ENCODE peak calls at places on chromosome 22, in ten cellular contexts. One of them, this sample, is unnamed.

GRCh38 chr22:45781941-45782340 is 110.3 kb downstream of the ATXN10 start:
- DNase-seq in upper lobe of right lung: no peak
- DNase-seq in H54: no peak
- DNase-seq in colonic mucosa: no peak
- DNase-seq in T-cell: no peak
- DNase-seq in substantia nigra: no peak
- DNase-seq in fibroblast of pulmonary artery: no peak
- DNase-seq in activated CD8-positive, alpha-beta memory T cell treated with anti-CD3 and anti-CD28 coated beads, Interleukin-2, amount 50 U/mL, for 48 hours: no peak
- DNase-seq in cardiac muscle cell: no peak
- DNase-seq in NCI-H1105 treated with DMSO at 0.1 percent for 48 hours: no peak
- DNase-seq in this sample: no peak

GRCh38 chr22:23287136-23288095 is 107.1 kb downstream of the BCR start:
- DNase-seq in upper lobe of right lung: no peak
- DNase-seq in H54: no peak
- DNase-seq in colonic mucosa: no peak
- DNase-seq in T-cell: no peak
- DNase-seq in substantia nigra: no peak
- DNase-seq in fibroblast of pulmonary artery: no peak
- DNase-seq in activated CD8-positive, alpha-beta memory T cell treated with anti-CD3 and anti-CD28 coated beads, Interleukin-2, amount 50 U/mL, for 48 hours: no peak
- DNase-seq in cardiac muscle cell: no peak
- DNase-seq in NCI-H1105 treated with DMSO at 0.1 percent for 48 hours: no peak
- DNase-seq in this sample: no peak

GRCh38 chr22:30969532-30970355 is 679 bp downstream of the TUG1 start:
- DNase-seq in upper lobe of right lung: no peak
- DNase-seq in H54: no peak
- DNase-seq in colonic mucosa: peak
- DNase-seq in T-cell: peak
- DNase-seq in substantia nigra: no peak
- DNase-seq in fibroblast of pulmonary artery: peak
- DNase-seq in activated CD8-positive, alpha-beta memory T cell treated with anti-CD3 and anti-CD28 coated beads, Interleukin-2, amount 50 U/mL, for 48 hours: no peak
- DNase-seq in cardiac muscle cell: no peak
- DNase-seq in NCI-H1105 treated with DMSO at 0.1 percent for 48 hours: no peak
- DNase-seq in this sample: peak

GRCh38 chr22:46984751-46985506 is 222.5 kb downstream of the TBC1D22A start:
- DNase-seq in upper lobe of right lung: no peak
- DNase-seq in H54: peak
- DNase-seq in colonic mucosa: no peak
- DNase-seq in T-cell: no peak
- DNase-seq in substantia nigra: no peak
- DNase-seq in fibroblast of pulmonary artery: peak
- DNase-seq in activated CD8-positive, alpha-beta memory T cell treated with anti-CD3 and anti-CD28 coated beads, Interleukin-2, amount 50 U/mL, for 48 hours: no peak
- DNase-seq in cardiac muscle cell: no peak
- DNase-seq in NCI-H1105 treated with DMSO at 0.1 percent for 48 hours: no peak
- DNase-seq in this sample: peak

GRCh38 chr22:38214248-38215056 is 12.7 kb downstream of the MAFF start:
- DNase-seq in upper lobe of right lung: peak
- DNase-seq in H54: no peak
- DNase-seq in colonic mucosa: peak
- DNase-seq in T-cell: peak
- DNase-seq in substantia nigra: peak
- DNase-seq in fibroblast of pulmonary artery: peak
- DNase-seq in activated CD8-positive, alpha-beta memory T cell treated with anti-CD3 and anti-CD28 coated beads, Interleukin-2, amount 50 U/mL, for 48 hours: peak
- DNase-seq in cardiac muscle cell: peak
- DNase-seq in NCI-H1105 treated with DMSO at 0.1 percent for 48 hours: no peak
- DNase-seq in this sample: no peak

GRCh38 chr22:35802885-35803284 is 85.2 kb downstream of the APOL5 start:
- DNase-seq in upper lobe of right lung: no peak
- DNase-seq in H54: no peak
- DNase-seq in colonic mucosa: no peak
- DNase-seq in T-cell: no peak
- DNase-seq in substantia nigra: no peak
- DNase-seq in fibroblast of pulmonary artery: no peak
- DNase-seq in activated CD8-positive, alpha-beta memory T cell treated with anti-CD3 and anti-CD28 coated beads, Interleukin-2, amount 50 U/mL, for 48 hours: no peak
- DNase-seq in cardiac muscle cell: no peak
- DNase-seq in NCI-H1105 treated with DMSO at 0.1 percent for 48 hours: no peak
- DNase-seq in this sample: no peak

GRCh38 chr22:44893731-44894080 is 116.1 kb downstream of the PHF21B start:
- DNase-seq in upper lobe of right lung: no peak
- DNase-seq in H54: no peak
- DNase-seq in colonic mucosa: no peak
- DNase-seq in T-cell: no peak
- DNase-seq in substantia nigra: no peak
- DNase-seq in fibroblast of pulmonary artery: no peak
- DNase-seq in activated CD8-positive, alpha-beta memory T cell treated with anti-CD3 and anti-CD28 coated beads, Interleukin-2, amount 50 U/mL, for 48 hours: peak
- DNase-seq in cardiac muscle cell: no peak
- DNase-seq in NCI-H1105 treated with DMSO at 0.1 percent for 48 hours: no peak
- DNase-seq in this sample: no peak

GRCh38 chr22:30841264-30841663 is 127.3 kb downstream of the MORC2 start:
- DNase-seq in upper lobe of right lung: no peak
- DNase-seq in H54: no peak
- DNase-seq in colonic mucosa: no peak
- DNase-seq in T-cell: no peak
- DNase-seq in substantia nigra: no peak
- DNase-seq in fibroblast of pulmonary artery: peak
- DNase-seq in activated CD8-positive, alpha-beta memory T cell treated with anti-CD3 and anti-CD28 coated beads, Interleukin-2, amount 50 U/mL, for 48 hours: no peak
- DNase-seq in cardiac muscle cell: no peak
- DNase-seq in NCI-H1105 treated with DMSO at 0.1 percent for 48 hours: peak
- DNase-seq in this sample: no peak

GRCh38 chr22:47376322-47376700 is 613.9 kb downstream of the TBC1D22A start:
- DNase-seq in upper lobe of right lung: peak
- DNase-seq in H54: no peak
- DNase-seq in colonic mucosa: no peak
- DNase-seq in T-cell: no peak
- DNase-seq in substantia nigra: no peak
- DNase-seq in fibroblast of pulmonary artery: no peak
- DNase-seq in activated CD8-positive, alpha-beta memory T cell treated with anti-CD3 and anti-CD28 coated beads, Interleukin-2, amount 50 U/mL, for 48 hours: no peak
- DNase-seq in cardiac muscle cell: no peak
- DNase-seq in NCI-H1105 treated with DMSO at 0.1 percent for 48 hours: no peak
- DNase-seq in this sample: no peak

GRCh38 chr22:23913306-23913660 is 19.1 kb downstream of the MIF start:
- DNase-seq in upper lobe of right lung: no peak
- DNase-seq in H54: no peak
- DNase-seq in colonic mucosa: no peak
- DNase-seq in T-cell: no peak
- DNase-seq in substantia nigra: no peak
- DNase-seq in fibroblast of pulmonary artery: no peak
- DNase-seq in activated CD8-positive, alpha-beta memory T cell treated with anti-CD3 and anti-CD28 coated beads, Interleukin-2, amount 50 U/mL, for 48 hours: no peak
- DNase-seq in cardiac muscle cell: no peak
- DNase-seq in NCI-H1105 treated with DMSO at 0.1 percent for 48 hours: no peak
- DNase-seq in this sample: no peak

GRCh38 chr22:17084554-17085276 is at the start of gene IL17RA:
- DNase-seq in upper lobe of right lung: peak
- DNase-seq in H54: peak
- DNase-seq in colonic mucosa: peak
- DNase-seq in T-cell: peak
- DNase-seq in substantia nigra: peak
- DNase-seq in fibroblast of pulmonary artery: peak
- DNase-seq in activated CD8-positive, alpha-beta memory T cell treated with anti-CD3 and anti-CD28 coated beads, Interleukin-2, amount 50 U/mL, for 48 hours: peak
- DNase-seq in cardiac muscle cell: peak
- DNase-seq in NCI-H1105 treated with DMSO at 0.1 percent for 48 hours: peak
- DNase-seq in this sample: peak

GRCh38 chr22:44085743-44086741 is 61.9 kb downstream of the PARVB start:
- DNase-seq in upper lobe of right lung: peak
- DNase-seq in H54: peak
- DNase-seq in colonic mucosa: peak
- DNase-seq in T-cell: no peak
- DNase-seq in substantia nigra: no peak
- DNase-seq in fibroblast of pulmonary artery: peak
- DNase-seq in activated CD8-positive, alpha-beta memory T cell treated with anti-CD3 and anti-CD28 coated beads, Interleukin-2, amount 50 U/mL, for 48 hours: no peak
- DNase-seq in cardiac muscle cell: peak
- DNase-seq in NCI-H1105 treated with DMSO at 0.1 percent for 48 hours: peak
- DNase-seq in this sample: peak

GRCh38 chr22:40325315-40325714 is 21.0 kb upstream of the ADSL start:
- DNase-seq in upper lobe of right lung: no peak
- DNase-seq in H54: no peak
- DNase-seq in colonic mucosa: no peak
- DNase-seq in T-cell: peak
- DNase-seq in substantia nigra: no peak
- DNase-seq in fibroblast of pulmonary artery: no peak
- DNase-seq in activated CD8-positive, alpha-beta memory T cell treated with anti-CD3 and anti-CD28 coated beads, Interleukin-2, amount 50 U/mL, for 48 hours: peak
- DNase-seq in cardiac muscle cell: no peak
- DNase-seq in NCI-H1105 treated with DMSO at 0.1 percent for 48 hours: no peak
- DNase-seq in this sample: no peak

GRCh38 chr22:17570851-17571631 is 7.7 kb downstream of the SLC25A18 start:
- DNase-seq in upper lobe of right lung: peak
- DNase-seq in H54: peak
- DNase-seq in colonic mucosa: peak
- DNase-seq in T-cell: no peak
- DNase-seq in substantia nigra: peak
- DNase-seq in fibroblast of pulmonary artery: peak
- DNase-seq in activated CD8-positive, alpha-beta memory T cell treated with anti-CD3 and anti-CD28 coated beads, Interleukin-2, amount 50 U/mL, for 48 hours: no peak
- DNase-seq in cardiac muscle cell: peak
- DNase-seq in NCI-H1105 treated with DMSO at 0.1 percent for 48 hours: no peak
- DNase-seq in this sample: no peak

GRCh38 chr22:26416670-26417270 is 12.3 kb upstream of the ASPHD2 start:
- DNase-seq in upper lobe of right lung: no peak
- DNase-seq in H54: peak
- DNase-seq in colonic mucosa: no peak
- DNase-seq in T-cell: no peak
- DNase-seq in substantia nigra: no peak
- DNase-seq in fibroblast of pulmonary artery: peak
- DNase-seq in activated CD8-positive, alpha-beta memory T cell treated with anti-CD3 and anti-CD28 coated beads, Interleukin-2, amount 50 U/mL, for 48 hours: no peak
- DNase-seq in cardiac muscle cell: peak
- DNase-seq in NCI-H1105 treated with DMSO at 0.1 percent for 48 hours: no peak
- DNase-seq in this sample: no peak

GRCh38 chr22:17816649-17817048 is 42.4 kb upstream of the BID start:
- DNase-seq in upper lobe of right lung: no peak
- DNase-seq in H54: no peak
- DNase-seq in colonic mucosa: no peak
- DNase-seq in T-cell: no peak
- DNase-seq in substantia nigra: no peak
- DNase-seq in fibroblast of pulmonary artery: no peak
- DNase-seq in activated CD8-positive, alpha-beta memory T cell treated with anti-CD3 and anti-CD28 coated beads, Interleukin-2, amount 50 U/mL, for 48 hours: no peak
- DNase-seq in cardiac muscle cell: no peak
- DNase-seq in NCI-H1105 treated with DMSO at 0.1 percent for 48 hours: no peak
- DNase-seq in this sample: no peak

GRCh38 chr22:23452231-23453010 is 127.7 kb downstream of the IGLL1 start:
- DNase-seq in upper lobe of right lung: no peak
- DNase-seq in H54: no peak
- DNase-seq in colonic mucosa: no peak
- DNase-seq in T-cell: no peak
- DNase-seq in substantia nigra: no peak
- DNase-seq in fibroblast of pulmonary artery: no peak
- DNase-seq in activated CD8-positive, alpha-beta memory T cell treated with anti-CD3 and anti-CD28 coated beads, Interleukin-2, amount 50 U/mL, for 48 hours: no peak
- DNase-seq in cardiac muscle cell: no peak
- DNase-seq in NCI-H1105 treated with DMSO at 0.1 percent for 48 hours: no peak
- DNase-seq in this sample: no peak

GRCh38 chr22:46027219-46028068 is 50.5 kb upstream of the WNT7B start:
- DNase-seq in upper lobe of right lung: peak
- DNase-seq in H54: no peak
- DNase-seq in colonic mucosa: peak
- DNase-seq in T-cell: no peak
- DNase-seq in substantia nigra: peak
- DNase-seq in fibroblast of pulmonary artery: no peak
- DNase-seq in activated CD8-positive, alpha-beta memory T cell treated with anti-CD3 and anti-CD28 coated beads, Interleukin-2, amount 50 U/mL, for 48 hours: peak
- DNase-seq in cardiac muscle cell: peak
- DNase-seq in NCI-H1105 treated with DMSO at 0.1 percent for 48 hours: no peak
- DNase-seq in this sample: no peak

GRCh38 chr22:34814260-34814659 is 251.7 kb upstream of the ISX start:
- DNase-seq in upper lobe of right lung: no peak
- DNase-seq in H54: no peak
- DNase-seq in colonic mucosa: no peak
- DNase-seq in T-cell: no peak
- DNase-seq in substantia nigra: no peak
- DNase-seq in fibroblast of pulmonary artery: no peak
- DNase-seq in activated CD8-positive, alpha-beta memory T cell treated with anti-CD3 and anti-CD28 coated beads, Interleukin-2, amount 50 U/mL, for 48 hours: no peak
- DNase-seq in cardiac muscle cell: no peak
- DNase-seq in NCI-H1105 treated with DMSO at 0.1 percent for 48 hours: no peak
- DNase-seq in this sample: no peak

GRCh38 chr22:31933816-31934482 is 10.4 kb upstream of the YWHAH start:
- DNase-seq in upper lobe of right lung: peak
- DNase-seq in H54: no peak
- DNase-seq in colonic mucosa: no peak
- DNase-seq in T-cell: no peak
- DNase-seq in substantia nigra: no peak
- DNase-seq in fibroblast of pulmonary artery: no peak
- DNase-seq in activated CD8-positive, alpha-beta memory T cell treated with anti-CD3 and anti-CD28 coated beads, Interleukin-2, amount 50 U/mL, for 48 hours: no peak
- DNase-seq in cardiac muscle cell: no peak
- DNase-seq in NCI-H1105 treated with DMSO at 0.1 percent for 48 hours: no peak
- DNase-seq in this sample: no peak

GRCh38 chr22:44033689-44034088 is 9.6 kb downstream of the PARVB start:
- DNase-seq in upper lobe of right lung: no peak
- DNase-seq in H54: no peak
- DNase-seq in colonic mucosa: no peak
- DNase-seq in T-cell: no peak
- DNase-seq in substantia nigra: no peak
- DNase-seq in fibroblast of pulmonary artery: no peak
- DNase-seq in activated CD8-positive, alpha-beta memory T cell treated with anti-CD3 and anti-CD28 coated beads, Interleukin-2, amount 50 U/mL, for 48 hours: no peak
- DNase-seq in cardiac muscle cell: peak
- DNase-seq in NCI-H1105 treated with DMSO at 0.1 percent for 48 hours: no peak
- DNase-seq in this sample: no peak

GRCh38 chr22:27986459-27986858 is 67.4 kb upstream of the PITPNB start:
- DNase-seq in upper lobe of right lung: no peak
- DNase-seq in H54: no peak
- DNase-seq in colonic mucosa: no peak
- DNase-seq in T-cell: no peak
- DNase-seq in substantia nigra: no peak
- DNase-seq in fibroblast of pulmonary artery: no peak
- DNase-seq in activated CD8-positive, alpha-beta memory T cell treated with anti-CD3 and anti-CD28 coated beads, Interleukin-2, amount 50 U/mL, for 48 hours: no peak
- DNase-seq in cardiac muscle cell: no peak
- DNase-seq in NCI-H1105 treated with DMSO at 0.1 percent for 48 hours: no peak
- DNase-seq in this sample: no peak

GRCh38 chr22:47294222-47294532 is 531.7 kb downstream of the TBC1D22A start:
- DNase-seq in upper lobe of right lung: no peak
- DNase-seq in H54: peak
- DNase-seq in colonic mucosa: no peak
- DNase-seq in T-cell: no peak
- DNase-seq in substantia nigra: no peak
- DNase-seq in fibroblast of pulmonary artery: peak
- DNase-seq in activated CD8-positive, alpha-beta memory T cell treated with anti-CD3 and anti-CD28 coated beads, Interleukin-2, amount 50 U/mL, for 48 hours: peak
- DNase-seq in cardiac muscle cell: no peak
- DNase-seq in NCI-H1105 treated with DMSO at 0.1 percent for 48 hours: no peak
- DNase-seq in this sample: no peak

GRCh38 chr22:48627203-48627602 is 1200.5 kb downstream of the BRD1 start:
- DNase-seq in upper lobe of right lung: no peak
- DNase-seq in H54: no peak
- DNase-seq in colonic mucosa: no peak
- DNase-seq in T-cell: no peak
- DNase-seq in substantia nigra: peak
- DNase-seq in fibroblast of pulmonary artery: no peak
- DNase-seq in activated CD8-positive, alpha-beta memory T cell treated with anti-CD3 and anti-CD28 coated beads, Interleukin-2, amount 50 U/mL, for 48 hours: no peak
- DNase-seq in cardiac muscle cell: no peak
- DNase-seq in NCI-H1105 treated with DMSO at 0.1 percent for 48 hours: peak
- DNase-seq in this sample: peak

GRCh38 chr22:31945971-31946680 is 1.8 kb downstream of the YWHAH start:
- DNase-seq in upper lobe of right lung: no peak
- DNase-seq in H54: no peak
- DNase-seq in colonic mucosa: no peak
- DNase-seq in T-cell: no peak
- DNase-seq in substantia nigra: no peak
- DNase-seq in fibroblast of pulmonary artery: no peak
- DNase-seq in activated CD8-positive, alpha-beta memory T cell treated with anti-CD3 and anti-CD28 coated beads, Interleukin-2, amount 50 U/mL, for 48 hours: no peak
- DNase-seq in cardiac muscle cell: peak
- DNase-seq in NCI-H1105 treated with DMSO at 0.1 percent for 48 hours: no peak
- DNase-seq in this sample: no peak

GRCh38 chr22:37661160-37661924 is 2.8 kb downstream of the PDXP start:
- DNase-seq in upper lobe of right lung: no peak
- DNase-seq in H54: no peak
- DNase-seq in colonic mucosa: no peak
- DNase-seq in T-cell: no peak
- DNase-seq in substantia nigra: peak
- DNase-seq in fibroblast of pulmonary artery: peak
- DNase-seq in activated CD8-positive, alpha-beta memory T cell treated with anti-CD3 and anti-CD28 coated beads, Interleukin-2, amount 50 U/mL, for 48 hours: no peak
- DNase-seq in cardiac muscle cell: peak
- DNase-seq in NCI-H1105 treated with DMSO at 0.1 percent for 48 hours: peak
- DNase-seq in this sample: peak

GRCh38 chr22:44870021-44870420 is 117.6 kb downstream of the ARHGAP8 start:
- DNase-seq in upper lobe of right lung: no peak
- DNase-seq in H54: peak
- DNase-seq in colonic mucosa: no peak
- DNase-seq in T-cell: no peak
- DNase-seq in substantia nigra: no peak
- DNase-seq in fibroblast of pulmonary artery: peak
- DNase-seq in activated CD8-positive, alpha-beta memory T cell treated with anti-CD3 and anti-CD28 coated beads, Interleukin-2, amount 50 U/mL, for 48 hours: no peak
- DNase-seq in cardiac muscle cell: peak
- DNase-seq in NCI-H1105 treated with DMSO at 0.1 percent for 48 hours: no peak
- DNase-seq in this sample: no peak

GRCh38 chr22:41845380-41846267 is 12.7 kb downstream of the SREBF2 start:
- DNase-seq in upper lobe of right lung: no peak
- DNase-seq in H54: no peak
- DNase-seq in colonic mucosa: no peak
- DNase-seq in T-cell: no peak
- DNase-seq in substantia nigra: no peak
- DNase-seq in fibroblast of pulmonary artery: no peak
- DNase-seq in activated CD8-positive, alpha-beta memory T cell treated with anti-CD3 and anti-CD28 coated beads, Interleukin-2, amount 50 U/mL, for 48 hours: no peak
- DNase-seq in cardiac muscle cell: no peak
- DNase-seq in NCI-H1105 treated with DMSO at 0.1 percent for 48 hours: no peak
- DNase-seq in this sample: no peak

This sample was measured in COR-L47.